ENCODE peak calls at places on chromosomes 11 and 22, in five cellular contexts. Y, X, V, K and E are unnamed samples.

GRCh38 chr11:66854729-66855211 is 2.1 kb upstream of the LRFN4 start:
- DNase-seq in K (no peak), X (no peak), Y (no peak), V (no peak), E (no peak)

GRCh38 chr11:65362320-65362931 is 7.9 kb downstream of the TIGD3 start:
- DNase-seq in V (no peak), K (no peak), Y (no peak), X (peak), E (peak)

GRCh38 chr22:49936018-49936972 is 17.9 kb downstream of the CRELD2 start:
- DNase-seq in X (peak), V (peak), K (peak), Y (peak), E (peak)

GRCh38 chr11:72972541-72973128 is 158.4 kb downstream of the ATG16L2 start:
- DNase-seq in K (no peak), V (no peak), X (no peak), Y (peak), E (no peak)

GRCh38 chr22:47556473-47556872 is 794.0 kb downstream of the TBC1D22A start:
- DNase-seq in V (no peak), K (no peak), Y (no peak), X (no peak), E (no peak)

GRCh38 chr11:76282106-76282630 is 75.9 kb upstream of the WNT11 start:
- DNase-seq in K (no peak), V (no peak), Y (no peak), X (no peak), E (no peak)

GRCh38 chr11:44961894-44962293 is 11.2 kb upstream of the TP53I11 start:
- DNase-seq in K (no peak), V (no peak), Y (no peak), X (no peak), E (no peak)

GRCh38 chr22:42611076-42611475 is 3.6 kb downstream of the POLDIP3 start:
- DNase-seq in V (no peak), K (no peak), Y (no peak), X (no peak), E (no peak)

GRCh38 chr11:13669544-13670488 is 1.3 kb downstream of the FAR1 start:
- DNase-seq in K (no peak), V (no peak), Y (no peak), X (no peak), E (no peak)

GRCh38 chr22:40383905-40384304 is 13.5 kb downstream of the SGSM3 start:
- DNase-seq in Y (no peak), X (no peak), K (no peak), V (no peak), E (no peak)

GRCh38 chr11:47797633-47798032 is 30.5 kb upstream of the FNBP4 start:
- DNase-seq in K (peak), V (no peak), Y (peak), X (no peak), E (peak)

GRCh38 chr22:36435516-36436415 is 45.7 kb downstream of the TXN2 start:
- DNase-seq in X (no peak), K (peak), Y (no peak), V (no peak), E (peak)

GRCh38 chr11:128865490-128865889 is 1.6 kb downstream of the KCNJ1 start:
- DNase-seq in Y (peak), V (no peak), X (no peak), K (no peak), E (no peak)

GRCh38 chr11:133656100-133656635 is 123.9 kb upstream of the OPCML start:
- DNase-seq in X (no peak), K (no peak), Y (no peak), V (no peak), E (no peak)

GRCh38 chr22:28034760-28035401 is 115.8 kb upstream of the PITPNB start:
- DNase-seq in Y (peak), V (peak), K (no peak), X (peak), E (no peak)

GRCh38 chr11:68970921-68971636 is 9.7 kb downstream of the MRGPRD start:
- DNase-seq in Y (no peak), X (no peak), K (no peak), V (no peak), E (no peak)

GRCh38 chr22:44358723-44359440 is 46.1 kb upstream of the SHISAL1 start:
- DNase-seq in Y (no peak), K (no peak), X (peak), V (no peak), E (no peak)

GRCh38 chr11:88402192-88402715 is 64.7 kb upstream of the CTSC start:
- DNase-seq in Y (peak), X (no peak), V (no peak), K (no peak), E (no peak)

GRCh38 chr11:93986716-93987115 is 34.4 kb upstream of the HEPHL1 start:
- DNase-seq in Y (peak), X (no peak), V (no peak), K (no peak), E (no peak)

GRCh38 chr22:33923660-33924246 is 3.5 kb upstream of the LARGE1 start:
- DNase-seq in V (peak), X (peak), K (no peak), Y (peak), E (peak)

GRCh38 chr11:9077164-9077563 is 14.2 kb downstream of the SCUBE2 start:
- DNase-seq in K (no peak), Y (no peak), V (peak), X (no peak), E (no peak)

GRCh38 chr22:23119492-23120414 is 22.0 kb downstream of the RSPH14 start:
- DNase-seq in V (no peak), X (no peak), Y (no peak), K (peak), E (no peak)

GRCh38 chr22:44685384-44686056 is 16.5 kb upstream of the PRR5 start:
- DNase-seq in X (peak), Y (peak), V (no peak), K (peak), E (peak)

GRCh38 chr11:118054712-118055640 is 21.9 kb upstream of the TMPRSS4 start:
- DNase-seq in Y (no peak), V (no peak), K (no peak), X (no peak), E (no peak)

GRCh38 chr22:27329966-27330645 is 471.4 kb downstream of the MN1 start:
- DNase-seq in X (no peak), K (no peak), V (no peak), Y (no peak), E (no peak)

GRCh38 chr11:85827768-85828639 is 17.1 kb upstream of the SYTL2 start:
- DNase-seq in V (no peak), X (no peak), Y (peak), K (no peak), E (no peak)

GRCh38 chr11:118620529-118621070 is 13.2 kb downstream of the PHLDB1 start:
- DNase-seq in X (peak), K (no peak), Y (no peak), V (no peak), E (no peak)

GRCh38 chr11:108929241-108929640 is 264.4 kb downstream of the DDX10 start:
- DNase-seq in X (no peak), V (no peak), Y (peak), K (no peak), E (no peak)

GRCh38 chr11:6612816-6613136 is 760 bp upstream of the TAF10 start:
- DNase-seq in K (no peak), X (no peak), V (no peak), Y (no peak), E (no peak)

GRCh38 chr11:126231725-126232459 is 20.3 kb downstream of the FAM118B start:
- DNase-seq in V (no peak), K (no peak), Y (peak), X (no peak), E (no peak)

GRCh38 chr11:105884436-105884835 is 137.6 kb downstream of the MSANTD4 start:
- DNase-seq in V (no peak), Y (no peak), X (no peak), K (no peak), E (no peak)

GRCh38 chr11:69450857-69451220 is 30.6 kb upstream of the LINC01488 start:
- DNase-seq in K (no peak), X (no peak), Y (no peak), V (no peak), E (no peak)

GRCh38 chr11:35165416-35166368 is 26.7 kb downstream of the CD44 start:
- DNase-seq in V (no peak), K (peak), Y (peak), X (no peak), E (peak)

GRCh38 chr22:45861259-45861658 is 115.7 kb downstream of the WNT7B start:
- DNase-seq in V (no peak), X (no peak), K (no peak), Y (peak), E (no peak)

GRCh38 chr22:28882545-28882877 is 861 bp upstream of the ZNRF3 start:
- DNase-seq in Y (no peak), K (no peak), V (no peak), X (no peak), E (no peak)

GRCh38 chr11:134538793-134539192 is 126.8 kb upstream of the B3GAT1 start:
- DNase-seq in V (no peak), X (no peak), Y (no peak), K (no peak), E (no peak)

GRCh38 chr22:46073683-46074504 is 76.4 kb upstream of the PPARA start:
- DNase-seq in Y (no peak), V (no peak), X (peak), K (no peak), E (no peak)